ENCODE peak calls at places on chromosome 14, in four cellular contexts. Z is EL, K is hepatocyte, D is mucosa of gallbladder. V is an unnamed sample.
A peak's percentile ranks its signal among the peaks of the same experiment; 100 is the strongest.

GRCh38 chr14:69695664-69696527 is 71.0 kb upstream of the SRSF5 start:
- DNase-seq in Z (no peak), K (no peak), D (no peak), V (peak; percentile 54)

GRCh38 chr14:90429236-90429635 is 32.4 kb downstream of the CALM1 start:
- DNase-seq in Z (no peak), K (no peak), D (no peak), V (no peak)

GRCh38 chr14:24032727-24033418 is 18.9 kb upstream of the CARMIL3 start:
- DNase-seq in Z (peak; percentile 59), K (no peak), D (no peak), V (no peak)

GRCh38 chr14:102095871-102096568 is 9.2 kb upstream of the HSP90AA1 start:
- DNase-seq in Z (no peak), K (no peak), D (no peak), V (peak; percentile 69)

GRCh38 chr14:100726467-100726811 is 253 bp upstream of the DLK1 start:
- DNase-seq in Z (no peak), K (no peak), D (no peak), V (no peak)

GRCh38 chr14:22002860-22003284 is 329.3 kb upstream of the OR4E1 start:
- DNase-seq in Z (no peak), K (peak; percentile 62), D (no peak), V (no peak)

GRCh38 chr14:94356379-94357056 is 31.9 kb downstream of the SERPINA1 start:
- DNase-seq in Z (no peak), K (no peak), D (no peak), V (no peak)

GRCh38 chr14:51954657-51955056 is 34.7 kb upstream of the RTRAF start:
- DNase-seq in Z (no peak), K (no peak), D (no peak), V (no peak)

GRCh38 chr14:21057803-21058675 is at the start of gene RNASE8:
- DNase-seq in Z (peak; percentile 68), K (no peak), D (no peak), V (no peak)

GRCh38 chr14:67784244-67784823 is 32.1 kb downstream of the ZFYVE26 start:
- DNase-seq in Z (no peak), K (no peak), D (no peak), V (no peak)

GRCh38 chr14:57479197-57479596 is 14.5 kb downstream of the CCDC198 start:
- DNase-seq in Z (no peak), K (no peak), D (no peak), V (no peak)

GRCh38 chr14:72613975-72614319 is 280.0 kb downstream of the DPF3 start:
- DNase-seq in Z (no peak), K (no peak), D (no peak), V (no peak)

GRCh38 chr14:105855893-105856675 is 329.7 kb downstream of the TMEM121 start:
- DNase-seq in Z (no peak), K (no peak), D (no peak), V (no peak)

GRCh38 chr14:66496911-66497310 is 10.7 kb downstream of the CCDC196 start:
- DNase-seq in Z (no peak), K (no peak), D (no peak), V (no peak)

GRCh38 chr14:49303952-49304516 is 282.1 kb downstream of the RPS29 start:
- DNase-seq in Z (peak; percentile 2), K (peak; percentile 67), D (peak; percentile 41), V (peak; percentile 41)

GRCh38 chr14:64266206-64266605 is 28.0 kb downstream of the ESR2 start:
- DNase-seq in Z (peak; percentile 66), K (no peak), D (no peak), V (no peak)

GRCh38 chr14:102316048-102316745 is 3.3 kb upstream of the ZNF839 start:
- DNase-seq in Z (peak; percentile 12), K (peak; percentile 67), D (peak; percentile 68), V (peak; percentile 23)

GRCh38 chr14:72527591-72527990 is 366.3 kb downstream of the DPF3 start:
- DNase-seq in Z (no peak), K (no peak), D (no peak), V (no peak)

GRCh38 chr14:104309657-104310369 is 171.4 kb downstream of the KIF26A start:
- DNase-seq in Z (no peak), K (no peak), D (no peak), V (no peak)

GRCh38 chr14:55454264-55455151 is 14.1 kb upstream of the TBPL2 start:
- DNase-seq in Z (peak; percentile 87), K (peak; percentile 72), D (peak; percentile 40), V (peak; percentile 57)

GRCh38 chr14:84927096-84927910 is 602.6 kb upstream of the FLRT2 start:
- DNase-seq in Z (no peak), K (no peak), D (no peak), V (no peak)

GRCh38 chr14:68449565-68450295 is 343.1 kb downstream of the ZFP36L1 start:
- DNase-seq in Z (no peak), K (no peak), D (no peak), V (peak; percentile 70)

GRCh38 chr14:58626441-58626840 is 11.3 kb upstream of the DACT1 start:
- DNase-seq in Z (peak; percentile 64), K (no peak), D (no peak), V (peak; percentile 57)

GRCh38 chr14:97025722-97026121 is 228.5 kb downstream of the VRK1 start:
- DNase-seq in Z (no peak), K (no peak), D (peak; percentile 11), V (peak; percentile 41)

GRCh38 chr14:102363182-102363952 is 626 bp downstream of the TECPR2 start:
- DNase-seq in Z (peak; percentile 72), K (peak; percentile 63), D (peak; percentile 16), V (peak; percentile 30)

GRCh38 chr14:37491076-37491475 is 104.0 kb downstream of the FOXA1 start:
- DNase-seq in Z (no peak), K (no peak), D (no peak), V (no peak)

GRCh38 chr14:32896979-32897723 is 41.5 kb upstream of the NPAS3 start:
- DNase-seq in Z (peak; percentile 44), K (no peak), D (no peak), V (no peak)

GRCh38 chr14:74859757-74860156 is 16.2 kb downstream of the PROX2 start:
- DNase-seq in Z (no peak), K (no peak), D (no peak), V (no peak)

GRCh38 chr14:30553311-30553989 is 5.5 kb upstream of the G2E3 start:
- DNase-seq in Z (peak; percentile 78), K (no peak), D (no peak), V (no peak)

GRCh38 chr14:71646518-71646917 is 285.7 kb upstream of the RGS6 start:
- DNase-seq in Z (no peak), K (no peak), D (no peak), V (no peak)

GRCh38 chr14:32986791-32987545 is 48.3 kb downstream of the NPAS3 start:
- DNase-seq in Z (peak; percentile 6), K (no peak), D (no peak), V (no peak)

V was measured in ELF-1.